ENCODE peak calls at places on chromosomes 2 and 18, in seven cellular contexts. T, B, L, K, E, Y and F are unnamed samples.

GRCh38 chr2:166892397-166892796 is 4.1 kb downstream of the XIRP2 start:
- DNase-seq in L (no peak), B (no peak), K (no peak), T (no peak), Y (no peak), E (no peak), F (no peak)

GRCh38 chr2:123670286-123670685 is 354.8 kb upstream of the CNTNAP5 start:
- DNase-seq in Y (no peak), K (no peak), L (no peak), B (no peak), E (no peak), T (no peak), F (no peak)

GRCh38 chr2:123363826-123364225 is 661.3 kb upstream of the CNTNAP5 start:
- DNase-seq in Y (no peak), L (no peak), K (no peak), T (no peak), E (no peak), B (no peak), F (no peak)

GRCh38 chr2:133568172-133568571 is at the start of gene NCKAP5:
- DNase-seq in Y (peak), K (no peak), L (peak), T (no peak), E (no peak), B (peak), F (peak)

GRCh38 chr2:221999702-222000101 is 299.1 kb downstream of the PAX3 start:
- DNase-seq in K (no peak), Y (no peak), B (no peak), T (no peak), E (no peak), L (peak), F (no peak)

GRCh38 chr2:28398101-28398834 is 5.6 kb downstream of the FOSL2 start:
- DNase-seq in B (no peak), T (no peak), K (peak), Y (peak), L (peak), E (no peak), F (no peak)

GRCh38 chr2:8605350-8606065 is 76.3 kb upstream of the ID2 start:
- DNase-seq in L (peak), K (no peak), Y (no peak), T (no peak), E (no peak), B (no peak), F (no peak)

GRCh38 chr2:229170171-229170570 is 100.9 kb downstream of the PID1 start:
- DNase-seq in B (no peak), L (no peak), Y (peak), E (no peak), K (no peak), T (no peak), F (no peak)

GRCh38 chr2:201470821-201471731 is 19.5 kb downstream of the STRADB start:
- DNase-seq in T (no peak), E (no peak), B (no peak), K (no peak), Y (peak), L (peak), F (no peak)

GRCh38 chr2:43051316-43051715 is 175.1 kb downstream of the ZFP36L2 start:
- DNase-seq in Y (peak), E (no peak), K (no peak), L (peak), B (no peak), T (no peak), F (no peak)

GRCh38 chr2:136434251-136434715 is 316.3 kb upstream of the CXCR4 start:
- DNase-seq in E (no peak), T (no peak), K (no peak), L (no peak), B (no peak), Y (no peak), F (no peak)

GRCh38 chr2:241842620-241843211 is 16.0 kb downstream of the PDCD1 start:
- DNase-seq in T (no peak), E (peak), Y (no peak), K (no peak), B (no peak), L (no peak), F (no peak)

DNA sequence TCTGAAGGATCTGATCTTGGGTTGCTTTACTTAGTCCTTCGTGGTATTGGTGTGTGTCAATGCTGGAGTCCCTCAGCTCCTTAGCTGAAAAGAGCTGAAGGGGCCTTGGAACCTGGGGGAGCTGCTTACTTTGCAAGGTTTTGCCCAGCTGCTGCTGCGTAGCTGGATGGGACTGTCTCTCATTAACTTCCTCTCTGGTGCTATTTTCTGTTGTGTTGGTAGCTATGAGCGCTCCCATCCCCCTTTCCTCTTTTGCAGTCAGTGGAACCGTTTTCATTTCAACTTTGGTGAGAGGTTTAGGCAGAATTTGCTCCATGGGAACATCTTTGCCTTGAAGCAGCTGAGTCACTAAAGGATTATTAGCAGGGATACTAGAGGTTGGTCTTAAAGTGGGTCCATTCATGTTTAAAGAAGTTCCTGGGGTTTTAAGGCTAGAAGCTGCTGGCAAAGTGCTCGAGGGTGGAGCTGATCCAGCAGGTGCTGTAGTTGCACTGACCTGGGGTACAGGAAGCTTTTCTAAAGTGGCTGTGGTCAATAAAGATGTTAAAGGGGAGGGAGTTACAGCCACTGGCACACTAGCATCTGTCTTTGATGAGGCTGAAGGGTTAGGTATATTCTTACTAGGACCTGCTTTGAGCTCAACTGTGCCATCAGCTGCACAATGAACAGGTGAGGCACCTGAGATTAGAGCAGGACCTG is 69.9 kb upstream of the DTNB start:
- DNase-seq in E (no peak), L (no peak), K (no peak), B (no peak), T (no peak), Y (no peak), F (no peak)
- TF ChIP-seq CTCF in E (no peak), L (no peak), K (no peak), B (no peak), T (no peak), Y (no peak), F (no peak)

GRCh38 chr2:199704358-199705238 is 146.4 kb downstream of the FTCDNL1 start:
- DNase-seq in B (no peak), E (peak), L (no peak), Y (peak), K (no peak), T (no peak), F (no peak)
- TF ChIP-seq CTCF in B (peak), E (peak), L (peak), Y (peak), K (peak), T (no peak), F (peak)

DNA sequence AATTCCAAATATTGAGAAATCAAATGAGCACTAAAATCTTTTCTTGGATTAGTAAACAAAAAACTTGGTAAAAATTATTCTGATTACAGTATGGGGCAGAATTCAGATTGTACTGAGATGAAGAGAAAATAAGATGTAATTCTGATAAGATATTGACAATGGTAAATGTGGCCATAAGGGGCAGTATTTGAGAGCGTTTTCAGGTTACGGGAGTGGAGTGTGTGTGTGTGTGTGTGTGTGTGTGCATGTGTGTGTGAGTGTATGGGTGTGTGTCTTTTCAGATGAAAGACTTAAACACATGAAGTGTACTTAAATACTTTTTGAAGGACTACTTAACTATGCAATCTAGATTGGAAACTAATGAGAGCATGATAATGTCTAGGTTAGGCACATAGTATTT is 217.8 kb upstream of the ITGA4 start:
- DNase-seq in T (no peak), Y (no peak), K (no peak), B (no peak), E (no peak), L (no peak), F (no peak)
- TF ChIP-seq CTCF in T (no peak), Y (no peak), K (peak), B (no peak), E (peak), L (no peak), F (peak)

DNA sequence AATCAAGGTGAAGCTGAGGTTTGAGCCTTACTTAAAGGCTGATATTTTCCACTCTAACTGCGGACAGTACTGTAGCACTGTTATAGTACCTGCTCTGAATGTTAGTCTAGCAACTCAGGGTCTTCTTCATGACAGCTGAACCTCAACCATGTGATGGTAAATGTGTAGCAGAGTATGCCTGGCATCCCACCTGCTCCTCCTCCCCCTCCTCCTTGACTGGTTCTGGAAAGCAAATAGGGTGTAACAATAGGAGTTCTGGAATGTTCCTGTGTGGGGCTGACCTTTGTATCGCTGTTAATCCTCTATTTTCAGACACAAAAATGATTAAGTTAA is 447 bp upstream of the CCL20 start:
- DNase-seq in E (no peak), T (no peak), Y (no peak), K (no peak), L (no peak), B (no peak), F (no peak)
- TF ChIP-seq CTCF in E (no peak), T (no peak), Y (no peak), K (no peak), L (no peak), B (no peak), F (no peak)

GRCh38 chr18:68489018-68489792 is 225.7 kb downstream of the TMX3 start:
- DNase-seq in Y (no peak), K (no peak), E (no peak), T (no peak), L (no peak), B (no peak), F (no peak)

GRCh38 chr18:68498185-68498584 is 216.7 kb downstream of the TMX3 start:
- DNase-seq in Y (no peak), E (no peak), T (no peak), L (no peak), K (no peak), B (no peak), F (no peak)

GRCh38 chr18:68500551-68500950 is 214.4 kb downstream of the TMX3 start:
- DNase-seq in K (no peak), T (no peak), E (no peak), B (no peak), Y (no peak), L (no peak), F (no peak)

GRCh38 chr18:68499141-68499540 is 215.8 kb downstream of the TMX3 start:
- DNase-seq in K (no peak), E (no peak), T (no peak), Y (no peak), L (no peak), B (no peak), F (no peak)

DNA sequence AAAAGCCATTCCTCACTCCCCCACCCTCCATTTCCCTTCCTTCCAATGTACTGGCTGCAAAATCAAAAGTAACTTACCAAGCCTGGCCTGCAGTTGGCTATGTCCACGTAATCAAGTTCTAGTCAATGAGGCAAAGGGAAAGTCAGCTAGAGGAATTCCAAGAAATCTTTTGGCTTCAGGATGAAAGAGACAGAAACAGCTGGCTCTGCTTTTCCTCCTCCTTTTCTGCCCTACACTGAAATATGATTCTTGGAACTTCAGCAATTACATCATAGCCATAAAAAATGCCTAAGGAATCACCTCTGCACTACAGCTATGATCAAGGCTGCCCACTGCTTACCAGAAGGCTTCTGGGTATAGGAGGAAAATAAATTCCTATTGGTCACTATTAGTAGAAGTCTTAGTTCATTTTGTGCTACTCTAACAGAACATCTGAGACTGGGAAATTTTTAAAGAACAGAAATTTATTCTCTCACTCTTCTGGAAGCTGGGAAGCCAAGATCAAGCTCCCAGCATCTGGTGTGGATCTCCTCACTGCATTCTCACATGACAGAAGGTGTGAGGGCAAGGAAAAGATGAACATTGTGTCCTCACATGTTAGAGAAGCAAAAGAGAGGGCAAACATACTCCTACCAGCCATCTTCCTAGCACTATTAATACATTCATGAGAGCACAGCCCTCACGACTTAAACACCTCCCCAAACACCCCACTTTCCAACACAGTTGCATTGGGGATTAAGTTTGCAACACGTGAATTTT is 219.9 kb downstream of the TMX3 start:
- DNase-seq in K (no peak), T (no peak), B (no peak), Y (peak), E (no peak), L (peak), F (no peak)
- TF ChIP-seq CTCF in K (no peak), T (no peak), B (no peak), Y (no peak), E (no peak), L (no peak), F (no peak)

DNA sequence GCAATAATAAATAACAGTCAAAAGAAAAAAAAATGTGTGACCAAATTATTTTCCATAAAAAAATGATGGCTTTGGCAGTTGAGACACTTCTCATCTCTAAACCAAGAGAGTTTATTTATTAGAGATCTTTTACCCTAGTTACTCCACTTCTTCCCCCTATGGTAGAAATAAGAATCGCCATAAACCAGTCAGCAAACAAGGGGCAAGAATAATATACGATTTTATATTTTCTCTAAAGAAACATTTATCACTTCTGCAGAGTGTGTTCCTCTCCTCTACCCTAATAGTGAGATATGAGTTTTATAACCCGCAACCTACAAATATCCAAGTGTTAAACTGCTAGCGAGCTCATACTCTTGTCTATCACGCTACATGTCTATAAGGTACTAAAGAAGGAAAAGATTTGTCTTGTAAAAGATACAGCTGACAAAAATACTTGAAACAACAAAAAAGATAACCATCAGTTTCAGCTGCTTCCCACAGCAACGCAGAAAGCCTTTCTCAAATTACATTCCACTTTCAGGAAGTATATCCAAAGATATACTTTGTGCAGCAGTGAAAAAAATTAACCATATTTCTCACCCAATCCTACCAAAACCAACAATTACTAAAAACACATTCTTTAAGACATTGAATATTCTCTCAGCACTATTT is 2.2 kb downstream of the RNF103 start:
- DNase-seq in T (no peak), L (peak), E (no peak), B (no peak), K (no peak), Y (peak), F (no peak)
- TF ChIP-seq CTCF in T (no peak), L (peak), E (no peak), B (no peak), K (no peak), Y (no peak), F (peak)

GRCh38 chr2:147468349-147468748 is 376.5 kb upstream of the ACVR2A start:
- DNase-seq in T (no peak), Y (no peak), B (no peak), K (no peak), L (no peak), E (no peak), F (no peak)

GRCh38 chr2:147467441-147467840 is 377.4 kb upstream of the ACVR2A start:
- DNase-seq in K (no peak), T (no peak), Y (peak), B (no peak), L (no peak), E (no peak), F (no peak)

GRCh38 chr2:147463881-147464520 is 380.8 kb upstream of the ACVR2A start:
- DNase-seq in K (peak), Y (no peak), L (no peak), E (no peak), T (no peak), B (no peak), F (no peak)

GRCh38 chr2:147468963-147469362 is 375.9 kb upstream of the ACVR2A start:
- DNase-seq in K (no peak), B (no peak), T (no peak), E (no peak), L (no peak), Y (no peak), F (no peak)

GRCh38 chr2:147464737-147465437 is 379.9 kb upstream of the ACVR2A start:
- DNase-seq in K (peak), E (no peak), Y (no peak), B (no peak), T (no peak), L (no peak), F (no peak)
- TF ChIP-seq CTCF in K (no peak), E (no peak), Y (no peak), B (no peak), T (no peak), L (no peak), F (no peak)